ENCODE peak calls at places on chromosomes 12 and 14, in eight cellular contexts. P, E, G, H, M, U, C and W are unnamed samples.

GRCh38 chr12:20369164-20370000 is 1.0 kb downstream of the PDE3A start:
- DNase-seq in C (no peak), U (peak), H (peak), M (peak), E (peak), G (peak), P (peak), W (no peak)

GRCh38 chr12:13198921-13199320 is 2.4 kb downstream of the EMP1 start:
- DNase-seq in P (no peak), U (no peak), M (no peak), C (no peak), G (no peak), E (no peak), H (no peak), W (no peak)

GRCh38 chr12:26633591-26634210 is 199.3 kb downstream of the ITPR2 start:
- DNase-seq in E (no peak), H (no peak), G (no peak), U (no peak), C (no peak), P (no peak), M (no peak), W (no peak)

GRCh38 chr14:89417469-89418225 is 614 bp upstream of the FOXN3 start:
- DNase-seq in G (peak), M (peak), C (no peak), E (peak), H (peak), P (peak), U (peak), W (peak)

GRCh38 chr12:68364893-68365725 is 32.9 kb upstream of the MDM1 start:
- DNase-seq in C (no peak), G (peak), H (peak), E (peak), P (peak), M (peak), U (peak), W (peak)

GRCh38 chr14:42045393-42045792 is 438.7 kb downstream of the LRFN5 start:
- DNase-seq in U (no peak), H (no peak), M (no peak), P (no peak), C (no peak), E (no peak), G (no peak), W (no peak)

GRCh38 chr14:22547309-22547947 is 41.6 kb downstream of the DAD1 start:
- DNase-seq in C (no peak), P (no peak), U (no peak), E (no peak), M (no peak), G (no peak), H (peak), W (no peak)

GRCh38 chr14:36161781-36162180 is 14.7 kb downstream of the PTCSC3 start:
- DNase-seq in M (no peak), G (no peak), C (no peak), P (no peak), U (peak), E (peak), H (no peak), W (no peak)

GRCh38 chr14:104284107-104284592 is 145.8 kb downstream of the KIF26A start:
- DNase-seq in G (peak), P (peak), H (peak), E (peak), C (no peak), U (peak), M (peak), W (no peak)

GRCh38 chr14:22466520-22466919 is 122.5 kb downstream of the DAD1 start:
- DNase-seq in P (no peak), H (no peak), U (no peak), C (no peak), M (no peak), E (no peak), G (no peak), W (no peak)

GRCh38 chr14:64958201-64958600 is 13.9 kb downstream of the RAB15 start:
- DNase-seq in P (no peak), C (no peak), G (no peak), H (no peak), U (no peak), E (no peak), M (no peak), W (no peak)

GRCh38 chr14:68250950-68251765 is 431.6 kb downstream of the RAD51B start:
- DNase-seq in P (no peak), E (no peak), G (no peak), U (no peak), C (no peak), M (no peak), H (no peak), W (peak)

GRCh38 chr14:70871863-70872677 is 35.2 kb upstream of the PCNX1 start:
- DNase-seq in P (no peak), E (no peak), C (no peak), H (no peak), U (no peak), G (no peak), M (no peak), W (peak)

GRCh38 chr14:104151546-104152245 is 13.3 kb downstream of the KIF26A start:
- DNase-seq in C (no peak), G (no peak), M (no peak), E (no peak), H (no peak), U (no peak), P (no peak), W (no peak)

GRCh38 chr12:55996715-55997534 is at the start of gene SUOX:
- DNase-seq in E (peak), H (peak), P (peak), G (peak), C (peak), M (peak), U (peak), W (peak)

GRCh38 chr12:131035268-131035681 is 81.6 kb downstream of the ADGRD1 start:
- DNase-seq in E (no peak), P (peak), M (peak), C (no peak), G (no peak), U (no peak), H (no peak), W (no peak)

GRCh38 chr12:105740970-105741725 is 397.6 kb downstream of the NUAK1 start:
- DNase-seq in M (no peak), G (peak), U (no peak), C (no peak), H (peak), P (no peak), E (no peak), W (no peak)

GRCh38 chr14:103879570-103880333 is 32.4 kb upstream of the PPP1R13B start:
- DNase-seq in H (peak), U (peak), P (peak), G (no peak), E (peak), M (peak), C (no peak), W (no peak)

GRCh38 chr14:37709419-37710195 is 114.2 kb downstream of the TTC6 start:
- DNase-seq in M (no peak), E (no peak), C (no peak), P (no peak), H (no peak), U (no peak), G (no peak), W (no peak)

GRCh38 chr12:118979763-118980406 is 1.5 kb upstream of the SRRM4 start:
- DNase-seq in C (peak), U (peak), E (peak), H (no peak), M (peak), G (no peak), P (peak), W (no peak)

GRCh38 chr14:38125484-38125912 is 82.2 kb upstream of the SSTR1 start:
- DNase-seq in U (no peak), H (no peak), P (no peak), E (no peak), C (no peak), M (no peak), G (no peak), W (no peak)

GRCh38 chr12:26226629-26227375 is 31.4 kb downstream of the SSPN start:
- DNase-seq in E (peak), M (peak), G (peak), H (peak), P (no peak), U (peak), C (peak), W (no peak)

GRCh38 chr14:54147285-54147684 is 190.7 kb upstream of the BMP4 start:
- DNase-seq in M (no peak), G (no peak), U (no peak), H (peak), C (no peak), E (no peak), P (no peak), W (no peak)

GRCh38 chr14:23640524-23641141 is 4.5 kb downstream of the DHRS2 start:
- DNase-seq in H (peak), P (no peak), C (no peak), E (peak), M (peak), U (peak), G (no peak), W (no peak)

GRCh38 chr14:102993523-102993922 is 63.8 kb downstream of the CDC42BPB start:
- DNase-seq in H (no peak), E (no peak), C (no peak), M (no peak), U (no peak), P (no peak), G (no peak), W (no peak)

GRCh38 chr12:6652391-6652790 is 5.2 kb upstream of the ACRBP start:
- DNase-seq in G (no peak), C (no peak), H (no peak), E (no peak), P (peak), U (no peak), M (no peak), W (no peak)

GRCh38 chr12:6650832-6651231 is 3.6 kb upstream of the ACRBP start:
- DNase-seq in M (no peak), E (no peak), U (no peak), C (no peak), P (peak), G (no peak), H (no peak), W (no peak)

GRCh38 chr12:6653987-6654386 is 6.8 kb upstream of the ACRBP start:
- DNase-seq in P (no peak), H (no peak), C (no peak), U (no peak), G (no peak), E (no peak), M (no peak), W (no peak)

GRCh38 chr12:6653342-6653741 is 6.1 kb upstream of the ACRBP start:
- DNase-seq in G (no peak), P (no peak), U (no peak), H (no peak), C (no peak), E (no peak), M (no peak), W (no peak)
- H3K27ac ChIP-seq in G (no peak), P (no peak), U (no peak), H (peak), C (no peak), E (no peak), M (no peak), W (no peak)

DNA sequence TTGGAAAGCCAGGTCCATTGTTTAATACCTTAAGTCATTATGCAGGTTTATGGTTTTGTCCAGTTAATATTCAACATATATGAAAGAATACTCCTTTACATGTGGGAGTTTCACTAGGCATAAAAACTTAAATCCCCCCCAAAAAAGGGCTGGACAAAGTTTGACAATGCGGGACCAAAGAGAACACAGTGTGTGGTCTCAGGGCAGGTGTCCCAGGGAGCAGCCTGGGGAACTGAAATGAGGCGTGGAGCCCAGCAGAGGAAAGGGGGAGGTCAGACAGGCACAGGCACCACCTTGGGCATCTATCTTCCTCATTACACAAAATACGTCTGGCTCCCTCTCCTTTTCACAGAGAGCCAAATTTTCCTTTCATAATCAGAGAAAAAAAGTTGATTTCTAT is 22.5 kb downstream of the PKP2 start:
- DNase-seq in U (no peak), G (no peak), H (no peak), C (no peak), M (no peak), P (no peak), E (no peak), W (no peak)
- H3K27ac ChIP-seq in U (no peak), G (no peak), H (peak), C (no peak), M (no peak), P (no peak), E (no peak), W (no peak)

GRCh38 chr12:102757154-102757873 is 159.7 kb downstream of the PAH start:
- DNase-seq in H (peak), G (peak), U (no peak), M (no peak), P (no peak), E (no peak), C (no peak), W (no peak)
- H3K27ac ChIP-seq in H (peak), G (no peak), U (no peak), M (no peak), P (no peak), E (no peak), C (no peak), W (no peak)

GRCh38 chr12:21882635-21883034 is 58.6 kb downstream of the ABCC9 start:
- DNase-seq in E (no peak), C (no peak), G (no peak), H (no peak), P (no peak), M (no peak), U (no peak), W (no peak)

GRCh38 chr12:21881950-21882349 is 59.3 kb downstream of the ABCC9 start:
- DNase-seq in P (no peak), G (no peak), E (no peak), M (no peak), H (peak), C (no peak), U (peak), W (no peak)

GRCh38 chr12:21884942-21885341 is 56.3 kb downstream of the ABCC9 start:
- DNase-seq in G (no peak), C (no peak), E (no peak), M (no peak), H (no peak), U (no peak), P (no peak), W (no peak)

GRCh38 chr12:21877583-21877982 is 63.6 kb downstream of the ABCC9 start:
- DNase-seq in E (no peak), H (no peak), M (no peak), U (no peak), P (no peak), C (no peak), G (no peak), W (no peak)

GRCh38 chr12:21879312-21879711 is 61.9 kb downstream of the ABCC9 start:
- DNase-seq in U (no peak), H (no peak), C (no peak), M (no peak), E (no peak), P (no peak), G (no peak), W (no peak)
- H3K27ac ChIP-seq in U (no peak), H (peak), C (no peak), M (no peak), E (no peak), P (no peak), G (no peak), W (no peak)

GRCh38 chr12:123900898-123901376 is 71.7 kb downstream of the CCDC92 start:
- DNase-seq in U (peak), E (peak), P (no peak), C (no peak), M (no peak), G (peak), H (no peak), W (no peak)
- H3K27ac ChIP-seq in U (no peak), E (no peak), P (no peak), C (no peak), M (no peak), G (no peak), H (no peak), W (no peak)

GRCh38 chr12:121142171-121142950 is 9.7 kb downstream of the P2RX7 start:
- DNase-seq in U (no peak), C (no peak), M (no peak), G (no peak), E (no peak), P (no peak), H (no peak), W (no peak)

GRCh38 chr12:121144416-121144914 is 11.8 kb downstream of the P2RX7 start:
- DNase-seq in C (no peak), U (no peak), E (no peak), P (no peak), G (no peak), H (no peak), M (no peak), W (no peak)

GRCh38 chr12:121139301-121139700 is 6.6 kb downstream of the P2RX7 start:
- DNase-seq in C (no peak), H (no peak), P (no peak), E (no peak), U (no peak), G (no peak), M (no peak), W (no peak)

DNA sequence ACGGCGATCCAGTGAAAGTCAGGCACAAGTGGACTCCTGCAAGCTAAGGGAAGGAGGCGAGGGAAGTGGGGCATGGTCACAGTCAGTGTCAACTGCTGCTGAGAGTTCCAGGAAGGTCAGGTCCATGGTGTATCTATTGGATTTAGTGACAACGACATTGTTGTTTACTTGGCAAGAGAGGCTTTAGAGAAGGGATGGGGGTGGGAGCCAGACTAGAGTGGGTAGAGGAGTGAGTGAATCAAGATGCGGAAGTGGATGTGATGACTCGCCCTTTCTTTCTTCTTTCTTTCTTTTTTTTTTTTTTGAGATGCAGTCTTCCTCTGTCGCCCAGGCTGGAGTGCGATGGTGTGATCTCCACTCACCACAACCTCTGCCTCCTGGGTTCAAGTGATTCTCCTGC is 12.5 kb downstream of the P2RX7 start:
- DNase-seq in U (no peak), C (no peak), H (no peak), G (no peak), E (no peak), M (no peak), P (no peak), W (no peak)
- H3K27ac ChIP-seq in U (no peak), C (no peak), H (no peak), G (no peak), E (no peak), M (no peak), P (peak), W (no peak)